ENCODE peak calls at places on chromosome 4, in six cellular contexts. L is cardiac fibroblast, R is right lobe of liver, Z is coronary artery, T is BJ, W is AG04450. B is an unnamed sample.

GRCh38 chr4:57104706-57105560 is 5.3 kb downstream of the IGFBP7 start:
- DNase-seq in T (no peak), L (peak), W (no peak), R (no peak), Z (no peak), B (no peak)

GRCh38 chr4:77308843-77309242 is 151.8 kb downstream of the CCNG2 start:
- DNase-seq in R (no peak), T (no peak), Z (no peak), L (peak), W (peak), B (no peak)

GRCh38 chr4:95092762-95093161 is 335.0 kb downstream of the BMPR1B start:
- DNase-seq in L (no peak), Z (no peak), R (no peak), T (no peak), W (no peak), B (no peak)

GRCh38 chr4:139749313-139749712 is 83.7 kb downstream of the MGST2 start:
- DNase-seq in R (no peak), Z (no peak), W (no peak), T (no peak), L (no peak), B (no peak)

GRCh38 chr4:70705856-70706461 is 15.8 kb upstream of the RUFY3 start:
- DNase-seq in Z (no peak), R (no peak), L (peak), T (peak), W (no peak), B (no peak)

GRCh38 chr4:38993683-38994082 is 38.5 kb downstream of the TMEM156 start:
- DNase-seq in W (no peak), R (no peak), Z (no peak), L (no peak), T (no peak), B (no peak)

GRCh38 chr4:24915121-24915922 is 2.5 kb upstream of the CCDC149 start:
- DNase-seq in R (no peak), W (no peak), L (peak), T (no peak), Z (no peak), B (peak)

GRCh38 chr4:113292371-113293042 is 243.1 kb downstream of the ANK2 start:
- DNase-seq in R (no peak), T (no peak), W (peak), Z (no peak), L (no peak), B (no peak)

GRCh38 chr4:161463436-161463835 is 700.4 kb downstream of the FSTL5 start:
- DNase-seq in W (no peak), L (no peak), Z (no peak), R (no peak), T (no peak), B (no peak)

GRCh38 chr4:113555868-113556267 is 205.7 kb downstream of the CAMK2D start:
- DNase-seq in L (no peak), T (no peak), Z (no peak), W (no peak), R (no peak), B (no peak)

GRCh38 chr4:184792950-184793555 is 32.7 kb downstream of the ACSL1 start:
- DNase-seq in T (peak), L (peak), Z (no peak), R (no peak), W (peak), B (peak)

GRCh38 chr4:106816501-106816900 is 219.6 kb downstream of the DKK2 start:
- DNase-seq in Z (no peak), L (peak), R (no peak), W (no peak), T (no peak), B (no peak)

GRCh38 chr4:117010695-117011094 is 74.7 kb downstream of the TRAM1L1 start:
- DNase-seq in R (no peak), L (no peak), T (no peak), W (no peak), Z (no peak), B (no peak)

GRCh38 chr4:94583938-94584641 is 132.3 kb downstream of the PDLIM5 start:
- DNase-seq in R (no peak), Z (no peak), L (no peak), T (no peak), W (no peak), B (no peak)

GRCh38 chr4:183634086-183634485 is 24.9 kb downstream of the RWDD4 start:
- DNase-seq in R (no peak), T (no peak), L (no peak), W (no peak), Z (no peak), B (no peak)

GRCh38 chr4:159272341-159273125 is 169.7 kb downstream of the RAPGEF2 start:
- DNase-seq in W (peak), L (no peak), Z (no peak), R (no peak), T (no peak), B (no peak)

GRCh38 chr4:184235526-184235925 is 17.9 kb upstream of the ENPP6 start:
- DNase-seq in R (no peak), W (no peak), T (no peak), L (no peak), Z (no peak), B (no peak)

GRCh38 chr4:180084561-180084960 is 2158.6 kb upstream of the TENM3 start:
- DNase-seq in R (no peak), W (no peak), Z (no peak), L (no peak), T (no peak), B (no peak)

DNA sequence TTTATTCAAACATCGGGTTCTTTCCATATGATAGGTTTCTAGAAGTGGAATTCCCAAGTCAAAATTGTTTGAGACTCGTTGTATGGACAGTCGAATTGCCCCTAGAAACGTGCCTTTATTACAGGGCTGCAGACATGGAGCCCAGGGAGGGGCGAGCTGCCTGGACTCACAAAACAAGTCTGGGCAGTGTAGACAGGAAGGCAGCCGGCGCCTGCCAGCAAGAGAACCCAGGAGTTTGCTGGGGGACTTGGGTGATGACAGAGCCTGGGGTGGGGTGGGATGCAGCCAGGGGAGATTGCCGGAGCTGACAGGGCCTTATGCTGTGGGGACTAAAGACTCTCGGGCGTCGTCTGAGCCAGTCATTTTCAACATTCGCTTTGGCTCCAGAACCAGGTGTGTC is 107.4 kb upstream of the MSX1 start:
- DNase-seq in L (no peak), T (no peak), W (no peak), Z (no peak), R (no peak), B (peak)
- TF ChIP-seq CTCF in L (no peak), T (no peak), W (no peak), Z (no peak), R (no peak), B (no peak)

GRCh38 chr4:145231906-145232700 is 51.7 kb upstream of the OTUD4 start:
- DNase-seq in W (peak), L (peak), T (no peak), R (no peak), Z (no peak), B (no peak)
- H3K4me3 ChIP-seq in W (no peak), L (no peak), T (no peak), R (no peak), Z (no peak), B (no peak)

GRCh38 chr4:68953056-68953455 is 1.5 kb upstream of the UGT2A3 start:
- DNase-seq in L (no peak), R (no peak), Z (no peak), W (no peak), T (no peak), B (no peak)
- TF ChIP-seq CTCF in L (no peak), R (no peak), Z (no peak), W (no peak), T (no peak), B (no peak)

DNA sequence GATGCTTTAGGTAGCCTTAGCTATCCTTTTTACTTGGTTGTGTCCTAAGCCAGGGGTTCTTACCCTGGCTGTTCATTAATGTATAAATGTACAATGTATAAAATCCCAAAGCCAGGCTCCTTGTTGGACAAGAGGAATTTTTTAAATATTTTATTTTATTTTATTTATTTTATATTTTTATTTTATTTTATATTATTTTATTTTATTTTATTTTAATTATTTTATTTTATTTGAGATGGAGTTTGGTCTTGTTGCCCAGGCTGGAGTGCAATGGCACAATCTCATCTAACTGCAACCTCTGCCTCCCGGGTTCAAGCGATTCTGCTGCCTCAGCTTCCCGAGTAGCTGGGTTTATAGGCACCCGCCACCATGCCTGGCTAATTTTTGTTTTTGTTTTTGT is 8.1 kb upstream of the SLC2A9 start:
- DNase-seq in R (no peak), L (no peak), W (no peak), Z (no peak), T (no peak), B (no peak)
- H3K4me3 ChIP-seq in R (no peak), L (no peak), W (no peak), Z (no peak), T (no peak), B (no peak)

GRCh38 chr4:47373729-47374128 is 89.8 kb downstream of the COMMD8 start:
- DNase-seq in L (no peak), W (no peak), T (no peak), R (no peak), Z (no peak), B (no peak)

GRCh38 chr4:47368211-47368610 is 95.3 kb downstream of the COMMD8 start:
- DNase-seq in L (no peak), R (no peak), T (no peak), Z (no peak), W (no peak), B (no peak)

GRCh38 chr4:47373174-47373573 is 90.3 kb downstream of the COMMD8 start:
- DNase-seq in W (no peak), T (no peak), R (no peak), Z (no peak), L (no peak), B (no peak)

GRCh38 chr4:47372561-47372960 is 90.9 kb downstream of the COMMD8 start:
- DNase-seq in W (no peak), Z (no peak), L (no peak), T (no peak), R (no peak), B (no peak)

GRCh38 chr4:47367761-47368160 is 95.7 kb downstream of the COMMD8 start:
- DNase-seq in Z (no peak), T (no peak), L (no peak), W (no peak), R (no peak), B (no peak)
- TF ChIP-seq CTCF in Z (no peak), T (no peak), L (no peak), W (no peak), R (no peak), B (no peak)

GRCh38 chr4:73620115-73620792 is at the start of gene RASSF6:
- DNase-seq in Z (no peak), W (no peak), R (peak), L (no peak), T (no peak), B (peak)
- H3K4me3 ChIP-seq in Z (peak), W (peak), R (peak), L (peak), T (no peak), B (peak)